ENCODE peak calls at places on chromosome 17, in eight cellular contexts. U is heart left ventricle; V is upper lobe of right lung; I is cardiac muscle cell; T is GM23248; F is CD8-positive, alpha-beta T cell; N is ovary; J is coronary artery. A is an unnamed sample.

GRCh38 chr17:7756968-7757367 is 39.4 kb downstream of the DNAH2 start:
- DNase-seq in U (no peak), V (no peak), I (no peak), T (no peak), F (no peak), N (no peak), J (no peak), A (no peak)

GRCh38 chr17:12098568-12098967 is 77.9 kb downstream of the MAP2K4 start:
- DNase-seq in U (no peak), V (no peak), I (no peak), T (no peak), F (no peak), N (no peak), J (no peak), A (no peak)

GRCh38 chr17:18224428-18225120 is 861 bp upstream of the LLGL1 start:
- DNase-seq in U (no peak), V (no peak), I (peak), T (no peak), F (no peak), N (peak), J (no peak), A (no peak)

GRCh38 chr17:48626470-48627241 is 498 bp upstream of the HOXB9 start:
- DNase-seq in U (no peak), V (no peak), I (peak), T (peak), F (peak), N (no peak), J (no peak), A (no peak)

GRCh38 chr17:39264119-39264518 is 38.4 kb upstream of the STAC2 start:
- DNase-seq in U (peak), V (no peak), I (peak), T (no peak), F (no peak), N (no peak), J (no peak), A (no peak)

GRCh38 chr17:65039349-65039988 is 17.1 kb downstream of the GNA13 start:
- DNase-seq in U (no peak), V (no peak), I (no peak), T (no peak), F (peak), N (no peak), J (no peak), A (no peak)

GRCh38 chr17:42409467-42410351 is 13.3 kb downstream of the CAVIN1 start:
- DNase-seq in U (no peak), V (peak), I (peak), T (peak), F (no peak), N (peak), J (peak), A (no peak)

GRCh38 chr17:82218349-82219075 is 5.9 kb upstream of the CCDC57 start:
- DNase-seq in U (no peak), V (no peak), I (no peak), T (no peak), F (no peak), N (no peak), J (peak), A (no peak)

GRCh38 chr17:2721603-2722002 is 10.0 kb upstream of the CLUH start:
- DNase-seq in U (no peak), V (no peak), I (no peak), T (no peak), F (no peak), N (no peak), J (no peak), A (no peak)

GRCh38 chr17:75635610-75636202 is 2.5 kb downstream of the SMIM5 start:
- DNase-seq in U (peak), V (peak), I (no peak), T (no peak), F (no peak), N (peak), J (no peak), A (no peak)

GRCh38 chr17:69608808-69609494 is 194.5 kb downstream of the MAP2K6 start:
- DNase-seq in U (peak), V (no peak), I (peak), T (peak), F (no peak), N (no peak), J (no peak), A (no peak)

GRCh38 chr17:77417575-77417974 is 276.8 kb downstream of the SEC14L1 start:
- DNase-seq in U (no peak), V (no peak), I (no peak), T (no peak), F (no peak), N (no peak), J (no peak), A (no peak)

GRCh38 chr17:21127508-21128077 is 829 bp downstream of the DHRS7B start:
- DNase-seq in U (no peak), V (no peak), I (peak), T (peak), F (no peak), N (no peak), J (no peak), A (no peak)

GRCh38 chr17:66165537-66166123 is 26.3 kb downstream of the CEP112 start:
- DNase-seq in U (no peak), V (no peak), I (peak), T (peak), F (no peak), N (no peak), J (no peak), A (peak)

GRCh38 chr17:78884148-78884870 is 18.7 kb downstream of the CEP295NL start:
- DNase-seq in U (no peak), V (no peak), I (peak), T (peak), F (no peak), N (no peak), J (no peak), A (peak)

GRCh38 chr17:76948726-76949342 is 80.6 kb downstream of the MGAT5B start:
- DNase-seq in U (no peak), V (no peak), I (no peak), T (no peak), F (no peak), N (no peak), J (no peak), A (no peak)

GRCh38 chr17:15123593-15124590 is 141.2 kb downstream of the PMP22 start:
- DNase-seq in U (no peak), V (no peak), I (no peak), T (peak), F (no peak), N (no peak), J (no peak), A (no peak)

GRCh38 chr17:81551458-81552243 is 502 bp downstream of the FAAP100 start:
- DNase-seq in U (no peak), V (no peak), I (no peak), T (peak), F (no peak), N (no peak), J (no peak), A (no peak)

GRCh38 chr17:2736956-2737355 is 12.5 kb downstream of the CCDC92B start:
- DNase-seq in U (no peak), V (no peak), I (peak), T (no peak), F (no peak), N (no peak), J (no peak), A (no peak)

GRCh38 chr17:7711356-7711755 is 6.2 kb upstream of the DNAH2 start:
- DNase-seq in U (no peak), V (no peak), I (no peak), T (no peak), F (no peak), N (no peak), J (no peak), A (no peak)

GRCh38 chr17:8123695-8124349 is at the start of gene HES7:
- DNase-seq in U (no peak), V (no peak), I (no peak), T (peak), F (no peak), N (peak), J (no peak), A (no peak)

GRCh38 chr17:29243792-29244191 is 2.9 kb upstream of the CRYBA1 start:
- DNase-seq in U (no peak), V (no peak), I (no peak), T (peak), F (no peak), N (no peak), J (no peak), A (no peak)

GRCh38 chr17:34275881-34276280 is 5.9 kb downstream of the CCL7 start:
- DNase-seq in U (no peak), V (no peak), I (peak), T (peak), F (no peak), N (no peak), J (no peak), A (no peak)

GRCh38 chr17:39165178-39165843 is 650 bp downstream of the ARL5C start:
- DNase-seq in U (no peak), V (no peak), I (no peak), T (peak), F (peak), N (no peak), J (no peak), A (no peak)

GRCh38 chr17:67399676-67400075 is 22.6 kb downstream of the PITPNC1 start:
- DNase-seq in U (no peak), V (no peak), I (no peak), T (no peak), F (no peak), N (no peak), J (no peak), A (no peak)

GRCh38 chr17:48498168-48498840 is 32.5 kb downstream of the HOXB1 start:
- DNase-seq in U (no peak), V (no peak), I (no peak), T (no peak), F (no peak), N (no peak), J (no peak), A (no peak)

GRCh38 chr17:11506635-11507034 is 91.6 kb upstream of the DNAH9 start:
- DNase-seq in U (no peak), V (no peak), I (no peak), T (peak), F (no peak), N (no peak), J (no peak), A (no peak)

GRCh38 chr17:78142113-78142861 is 3.9 kb upstream of the C17orf99 start:
- DNase-seq in U (no peak), V (peak), I (no peak), T (peak), F (no peak), N (no peak), J (peak), A (no peak)

GRCh38 chr17:38572665-38573365 is 32.9 kb downstream of the SRCIN1 start:
- DNase-seq in U (no peak), V (no peak), I (no peak), T (peak), F (no peak), N (no peak), J (no peak), A (peak)

GRCh38 chr17:43219001-43219400 is 7.3 kb downstream of the TMEM106A start:
- DNase-seq in U (peak), V (peak), I (no peak), T (no peak), F (no peak), N (no peak), J (no peak), A (no peak)

GRCh38 chr17:81572499-81573030 is 20.4 kb upstream of the FAAP100 start:
- DNase-seq in U (no peak), V (no peak), I (no peak), T (no peak), F (no peak), N (no peak), J (no peak), A (no peak)

GRCh38 chr17:47352848-47353247 is 29.1 kb downstream of the EFCAB13 start:
- DNase-seq in U (no peak), V (no peak), I (no peak), T (no peak), F (no peak), N (no peak), J (no peak), A (no peak)

GRCh38 chr17:70956731-70957130 is 787.4 kb downstream of the KCNJ2 start:
- DNase-seq in U (no peak), V (no peak), I (peak), T (no peak), F (no peak), N (no peak), J (no peak), A (no peak)

GRCh38 chr17:60508384-60508980 is 17.6 kb downstream of the APPBP2 start:
- DNase-seq in U (no peak), V (no peak), I (no peak), T (no peak), F (no peak), N (no peak), J (no peak), A (no peak)

GRCh38 chr17:3043737-3044365 is 19.6 kb downstream of the OR1D5 start:
- DNase-seq in U (no peak), V (peak), I (no peak), T (no peak), F (no peak), N (no peak), J (peak), A (no peak)

DNA sequence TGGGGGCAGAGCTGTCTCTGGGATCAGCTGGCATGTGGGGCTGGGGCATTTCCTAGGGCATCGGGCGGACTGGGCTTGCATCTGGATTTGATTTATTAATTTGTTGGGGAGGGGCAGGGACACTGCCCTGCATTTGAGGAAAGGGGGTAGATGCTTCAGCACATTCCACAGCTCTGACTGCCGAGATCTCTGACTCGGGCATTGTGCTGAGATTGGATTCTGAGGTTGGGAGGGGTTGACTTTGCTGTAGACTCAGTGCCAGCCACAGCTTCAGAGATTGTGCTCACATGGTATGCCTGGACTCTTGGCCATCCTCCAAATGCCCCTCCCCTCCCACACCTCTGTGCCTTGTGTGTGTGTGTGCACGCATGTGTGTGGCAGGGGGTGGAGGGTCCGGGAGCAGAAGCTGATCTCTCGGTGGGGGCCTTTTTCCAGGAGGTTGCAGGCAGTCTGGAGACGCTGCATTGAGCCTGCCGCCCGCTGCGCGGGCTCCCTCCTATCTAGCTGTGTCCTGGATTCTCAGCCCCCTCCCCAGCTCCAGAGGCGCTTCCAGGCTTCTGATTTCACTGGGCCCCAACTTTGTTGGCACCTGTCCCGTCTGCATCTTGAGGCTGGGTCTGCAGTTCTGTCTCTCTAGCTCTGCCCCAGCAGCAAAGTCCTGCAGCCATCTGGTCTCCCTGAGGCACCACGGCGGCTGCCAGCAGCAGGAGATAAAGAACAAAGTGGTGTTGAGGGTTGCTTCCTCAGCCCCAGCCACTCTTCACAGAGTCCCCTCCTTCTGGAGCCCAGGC is 14.9 kb downstream of the IGFBP4 start:
- DNase-seq in U (no peak), V (no peak), I (peak), T (peak), F (no peak), N (peak), J (no peak), A (no peak)
- H3K27ac ChIP-seq in U (no peak), V (peak), I (peak), T (peak), F (no peak), N (no peak), J (peak), A (no peak)

DNA sequence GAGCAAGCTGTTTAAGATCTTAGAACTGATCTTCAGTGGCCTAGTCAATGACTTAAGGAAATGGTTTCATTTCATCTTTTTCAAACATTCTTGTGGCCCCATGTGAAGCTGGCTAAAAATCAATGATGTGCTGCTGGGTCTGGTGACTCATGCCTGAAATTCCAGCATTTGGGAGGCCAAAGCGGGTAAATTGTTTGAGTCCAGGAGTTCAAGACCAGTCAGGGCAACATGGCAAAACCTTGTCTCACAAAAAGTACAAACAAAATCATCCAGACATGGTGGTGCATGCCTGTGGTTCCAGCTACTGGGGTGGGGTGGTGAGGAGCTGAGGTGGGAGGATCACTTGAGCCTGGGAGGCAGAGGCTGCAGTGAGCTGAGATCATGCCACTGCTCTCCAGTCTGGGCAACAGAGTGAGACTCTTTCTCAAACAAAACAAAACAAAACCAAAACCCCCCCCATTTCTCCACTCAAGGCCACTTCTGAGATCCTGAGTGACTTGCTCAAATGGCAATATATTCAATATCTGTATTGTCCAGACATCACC is 17.4 kb upstream of the COL1A1 start:
- DNase-seq in U (no peak), V (no peak), I (peak), T (peak), F (no peak), N (no peak), J (no peak), A (no peak)
- H3K27ac ChIP-seq in U (no peak), V (peak), I (peak), T (peak), F (no peak), N (peak), J (peak), A (no peak)

DNA sequence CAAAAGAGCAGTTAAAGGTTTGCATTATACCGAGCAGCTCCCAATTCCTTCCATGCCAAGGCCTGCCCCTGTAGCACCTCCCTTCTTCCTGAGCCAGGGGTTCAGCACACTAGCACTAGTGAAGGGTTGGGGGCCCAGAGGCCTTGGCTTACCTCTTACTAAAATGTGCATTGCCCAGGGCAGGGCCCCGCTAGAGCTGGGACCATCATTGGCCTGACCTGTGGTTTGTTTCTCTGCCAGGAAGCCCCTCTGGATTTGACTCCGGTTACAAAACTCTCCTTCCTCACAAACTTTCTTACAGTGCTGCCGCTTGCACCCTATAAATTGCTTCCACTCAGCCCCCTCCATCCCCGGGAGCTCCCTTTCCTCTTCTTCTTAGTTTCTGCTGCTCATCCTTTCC is 33.8 kb downstream of the MPRIP start:
- DNase-seq in U (no peak), V (peak), I (no peak), T (no peak), F (no peak), N (peak), J (no peak), A (no peak)
- H3K27ac ChIP-seq in U (no peak), V (peak), I (no peak), T (peak), F (no peak), N (no peak), J (peak), A (peak)

DNA sequence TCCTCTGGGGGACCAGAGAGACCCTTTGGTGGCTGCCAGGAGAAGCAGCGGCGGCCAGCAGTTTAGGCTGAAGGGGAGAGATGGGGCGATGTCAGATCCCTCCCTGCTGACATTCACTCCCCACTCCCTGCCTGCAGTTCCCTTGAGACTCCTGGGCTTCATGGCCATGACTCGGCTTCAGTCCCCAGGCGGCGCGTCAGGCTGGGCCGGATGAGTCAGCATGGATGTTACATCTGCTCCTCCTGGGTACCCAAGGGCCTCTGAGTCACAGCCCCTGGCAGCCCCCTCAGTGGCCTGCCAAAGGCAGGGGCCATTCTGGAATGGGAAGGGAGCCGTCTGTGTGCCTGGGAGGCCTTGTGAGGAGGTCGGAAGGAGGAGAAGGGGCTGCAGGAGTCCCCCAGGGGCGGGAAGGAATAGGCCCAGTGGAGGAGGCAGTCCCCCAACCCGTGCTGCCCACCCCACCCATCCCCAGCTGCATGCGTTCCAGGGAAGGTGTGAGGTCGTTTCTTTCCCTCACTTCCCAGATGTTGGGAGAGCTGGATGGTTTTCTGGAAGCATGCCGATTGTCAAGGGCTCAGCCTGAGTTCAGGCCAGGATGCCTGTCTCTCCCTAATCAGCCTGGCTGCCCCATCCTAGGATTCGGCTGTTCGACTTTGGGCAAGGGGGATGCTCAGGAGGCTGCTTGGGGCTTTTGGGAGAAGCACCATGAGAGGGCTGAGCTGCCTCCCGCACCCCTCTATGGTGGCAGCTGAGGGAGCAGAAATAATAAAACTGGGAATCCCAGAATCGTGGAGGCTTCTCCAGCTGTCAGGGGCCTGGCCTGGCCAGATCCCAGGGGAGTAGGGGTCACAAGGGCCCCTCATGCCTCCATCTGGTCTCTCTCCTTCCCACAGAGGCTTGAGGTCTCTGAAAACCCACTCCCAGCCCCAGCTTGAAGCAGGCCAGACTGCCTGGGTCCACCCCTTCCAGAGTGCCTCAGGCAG is 9.7 kb downstream of the RHBDL3 start:
- DNase-seq in U (no peak), V (no peak), I (peak), T (peak), F (no peak), N (peak), J (no peak), A (no peak)
- H3K27ac ChIP-seq in U (no peak), V (no peak), I (no peak), T (no peak), F (no peak), N (no peak), J (no peak), A (no peak)

DNA sequence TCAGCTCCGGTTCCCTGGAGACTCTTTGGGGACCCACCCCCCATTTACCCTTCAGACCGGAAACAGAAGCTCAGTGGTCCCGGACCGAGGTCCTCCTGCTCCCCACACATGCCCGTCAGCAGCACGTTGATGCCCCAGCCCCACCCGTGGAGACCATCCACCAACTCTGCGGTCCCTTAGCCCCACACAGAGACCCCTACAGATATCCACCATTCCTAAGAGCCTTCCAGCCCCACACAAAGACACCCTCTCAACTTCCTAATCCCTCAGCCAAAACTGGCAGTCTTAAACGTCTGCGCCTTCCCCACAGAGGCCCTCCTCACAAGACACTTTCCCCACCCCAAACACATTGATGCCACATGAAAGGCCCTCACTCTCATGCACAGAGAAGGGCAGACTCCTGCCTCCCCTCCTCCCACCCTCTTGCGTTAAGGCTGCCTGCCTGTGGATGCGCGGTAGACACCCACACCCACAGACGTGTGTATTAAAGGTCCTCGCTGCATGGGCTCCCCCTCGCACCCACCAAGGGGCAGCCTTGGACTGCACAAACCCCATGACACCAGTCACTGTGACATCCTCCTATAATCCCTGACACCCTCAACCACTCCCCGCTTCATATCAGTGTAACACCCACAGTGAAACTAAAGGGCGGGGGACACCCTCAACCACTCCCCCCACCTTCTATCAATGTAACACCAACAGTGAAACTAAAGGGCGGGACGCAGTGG is 58.2 kb upstream of the RPH3AL start:
- DNase-seq in U (no peak), V (no peak), I (peak), T (peak), F (peak), N (peak), J (no peak), A (no peak)
- H3K27ac ChIP-seq in U (peak), V (peak), I (peak), T (peak), F (peak), N (peak), J (peak), A (peak)

A was measured in caudate nucleus.